ENCODE peak calls at places on chromosomes 2 and 18, in six cellular contexts. One of them, this sample, is unnamed.
A peak's percentile ranks its signal among the peaks of the same experiment; 100 is the strongest.

GRCh38 chr2:230974096-230974913 is 21.6 kb upstream of the SPATA3 start:
- DNase-seq in fibroblast of the aortic adventitia: no peak
- DNase-seq in AG09309: peak; percentile 40
- DNase-seq in epithelial cell of esophagus: peak; percentile 43
- DNase-seq in CD4-positive, alpha-beta T cell: peak; percentile 54
- DNase-seq in left ventricle myocardium inferior: no peak
- DNase-seq in this sample: peak; percentile 28

GRCh38 chr2:223884399-223884798 is 47.0 kb upstream of the AP1S3 start:
- DNase-seq in fibroblast of the aortic adventitia: peak; percentile 42
- DNase-seq in AG09309: no peak
- DNase-seq in epithelial cell of esophagus: no peak
- DNase-seq in CD4-positive, alpha-beta T cell: no peak
- DNase-seq in left ventricle myocardium inferior: no peak
- DNase-seq in this sample: no peak

GRCh38 chr18:6509417-6510198 is 94.9 kb upstream of the L3MBTL4 start:
- DNase-seq in fibroblast of the aortic adventitia: no peak
- DNase-seq in AG09309: no peak
- DNase-seq in epithelial cell of esophagus: no peak
- DNase-seq in CD4-positive, alpha-beta T cell: no peak
- DNase-seq in left ventricle myocardium inferior: no peak
- DNase-seq in this sample: no peak

GRCh38 chr2:188068093-188068492 is 223.6 kb upstream of the GULP1 start:
- DNase-seq in fibroblast of the aortic adventitia: no peak
- DNase-seq in AG09309: no peak
- DNase-seq in epithelial cell of esophagus: peak; percentile 34
- DNase-seq in CD4-positive, alpha-beta T cell: no peak
- DNase-seq in left ventricle myocardium inferior: no peak
- DNase-seq in this sample: no peak

GRCh38 chr2:198782734-198783133 is 675.0 kb downstream of the SATB2 start:
- DNase-seq in fibroblast of the aortic adventitia: no peak
- DNase-seq in AG09309: no peak
- DNase-seq in epithelial cell of esophagus: no peak
- DNase-seq in CD4-positive, alpha-beta T cell: no peak
- DNase-seq in left ventricle myocardium inferior: no peak
- DNase-seq in this sample: no peak

GRCh38 chr18:31892936-31893335 is 50.0 kb downstream of the TRAPPC8 start:
- DNase-seq in fibroblast of the aortic adventitia: no peak
- DNase-seq in AG09309: no peak
- DNase-seq in epithelial cell of esophagus: no peak
- DNase-seq in CD4-positive, alpha-beta T cell: no peak
- DNase-seq in left ventricle myocardium inferior: no peak
- DNase-seq in this sample: no peak

GRCh38 chr2:11684894-11685460 is 15.0 kb upstream of the NTSR2 start:
- DNase-seq in fibroblast of the aortic adventitia: no peak
- DNase-seq in AG09309: no peak
- DNase-seq in epithelial cell of esophagus: no peak
- DNase-seq in CD4-positive, alpha-beta T cell: no peak
- DNase-seq in left ventricle myocardium inferior: no peak
- DNase-seq in this sample: no peak

GRCh38 chr2:240213226-240213475 is 72.7 kb upstream of the OTOS start:
- DNase-seq in fibroblast of the aortic adventitia: no peak
- DNase-seq in AG09309: no peak
- DNase-seq in epithelial cell of esophagus: no peak
- DNase-seq in CD4-positive, alpha-beta T cell: no peak
- DNase-seq in left ventricle myocardium inferior: no peak
- DNase-seq in this sample: no peak

GRCh38 chr18:68557183-68557582 is 157.7 kb downstream of the TMX3 start:
- DNase-seq in fibroblast of the aortic adventitia: no peak
- DNase-seq in AG09309: no peak
- DNase-seq in epithelial cell of esophagus: no peak
- DNase-seq in CD4-positive, alpha-beta T cell: no peak
- DNase-seq in left ventricle myocardium inferior: no peak
- DNase-seq in this sample: no peak

GRCh38 chr2:145038041-145038525 is 518.2 kb upstream of the ZEB2 start:
- DNase-seq in fibroblast of the aortic adventitia: no peak
- DNase-seq in AG09309: no peak
- DNase-seq in epithelial cell of esophagus: no peak
- DNase-seq in CD4-positive, alpha-beta T cell: no peak
- DNase-seq in left ventricle myocardium inferior: no peak
- DNase-seq in this sample: peak; percentile 22

GRCh38 chr18:69400976-69401474 is 337 bp downstream of the DOK6 start:
- DNase-seq in fibroblast of the aortic adventitia: peak; percentile 21
- DNase-seq in AG09309: no peak
- DNase-seq in epithelial cell of esophagus: peak; percentile 10
- DNase-seq in CD4-positive, alpha-beta T cell: no peak
- DNase-seq in left ventricle myocardium inferior: peak; percentile 17
- DNase-seq in this sample: no peak

GRCh38 chr2:241263061-241263460 is 52.4 kb downstream of the HDLBP start:
- DNase-seq in fibroblast of the aortic adventitia: no peak
- DNase-seq in AG09309: no peak
- DNase-seq in epithelial cell of esophagus: no peak
- DNase-seq in CD4-positive, alpha-beta T cell: no peak
- DNase-seq in left ventricle myocardium inferior: no peak
- DNase-seq in this sample: no peak

GRCh38 chr2:26685943-26686839 is 6.3 kb upstream of the KCNK3 start:
- DNase-seq in fibroblast of the aortic adventitia: no peak
- DNase-seq in AG09309: no peak
- DNase-seq in epithelial cell of esophagus: no peak
- DNase-seq in CD4-positive, alpha-beta T cell: no peak
- DNase-seq in left ventricle myocardium inferior: no peak
- DNase-seq in this sample: no peak

GRCh38 chr2:8684885-8685696 is 3.2 kb downstream of the ID2 start:
- DNase-seq in fibroblast of the aortic adventitia: peak; percentile 68
- DNase-seq in AG09309: no peak
- DNase-seq in epithelial cell of esophagus: peak; percentile 5
- DNase-seq in CD4-positive, alpha-beta T cell: peak; percentile 29
- DNase-seq in left ventricle myocardium inferior: peak; percentile 48
- DNase-seq in this sample: peak; percentile 73

GRCh38 chr18:31101148-31102019 is 837 bp downstream of the DSC2 start:
- DNase-seq in fibroblast of the aortic adventitia: no peak
- DNase-seq in AG09309: no peak
- DNase-seq in epithelial cell of esophagus: peak; percentile 42
- DNase-seq in CD4-positive, alpha-beta T cell: no peak
- DNase-seq in left ventricle myocardium inferior: peak; percentile 84
- DNase-seq in this sample: peak; percentile 73

GRCh38 chr2:36965751-36966369 is 476 bp downstream of the STRN start:
- DNase-seq in fibroblast of the aortic adventitia: peak; percentile 8
- DNase-seq in AG09309: no peak
- DNase-seq in epithelial cell of esophagus: peak; percentile 32
- DNase-seq in CD4-positive, alpha-beta T cell: no peak
- DNase-seq in left ventricle myocardium inferior: peak; percentile 59
- DNase-seq in this sample: peak; percentile 39

GRCh38 chr2:52976132-52976949 is 791.3 kb upstream of the CHAC2 start:
- DNase-seq in fibroblast of the aortic adventitia: peak; percentile 38
- DNase-seq in AG09309: no peak
- DNase-seq in epithelial cell of esophagus: peak; percentile 45
- DNase-seq in CD4-positive, alpha-beta T cell: no peak
- DNase-seq in left ventricle myocardium inferior: no peak
- DNase-seq in this sample: peak; percentile 55

DNA sequence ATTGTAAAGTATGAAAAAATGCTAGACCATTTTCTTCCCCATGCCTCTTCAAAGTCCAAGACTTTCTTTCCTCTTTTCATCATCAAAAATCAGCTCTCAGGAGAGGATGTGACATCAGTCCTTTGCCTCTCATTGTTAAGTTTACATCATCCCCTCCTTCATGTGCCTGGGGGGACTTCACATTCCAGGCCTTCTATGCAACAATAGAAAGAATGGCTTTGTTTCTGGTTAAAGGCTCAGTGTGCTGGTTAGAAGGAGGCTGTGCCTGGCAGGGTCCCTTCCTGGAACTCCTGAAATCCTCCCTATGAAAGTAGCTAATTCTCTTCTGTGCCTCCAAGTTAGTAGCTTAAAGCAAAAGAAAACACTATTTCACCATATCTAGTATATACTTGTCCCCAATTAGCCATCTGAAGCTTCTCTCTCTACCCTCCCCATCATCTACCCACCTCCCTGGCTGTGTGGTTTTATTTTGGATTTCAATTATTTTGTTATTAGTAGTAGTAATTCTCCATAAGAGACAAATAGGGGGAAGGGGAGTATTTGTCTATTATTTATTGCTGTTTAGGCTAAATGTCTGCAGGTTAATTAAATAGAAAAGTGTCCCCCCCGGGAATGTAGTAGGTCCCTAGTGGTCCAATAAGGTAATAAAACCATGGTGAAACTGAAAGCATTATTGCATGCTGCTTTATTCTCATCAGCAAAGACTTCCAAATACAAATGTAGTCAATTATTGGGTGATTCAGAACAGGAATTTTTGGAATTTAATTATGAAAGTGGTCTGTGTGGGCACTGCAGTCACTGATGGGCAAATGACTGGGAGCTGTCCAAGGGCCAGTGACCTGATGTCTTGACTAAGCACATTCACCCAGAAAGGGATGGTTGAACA is 69.0 kb downstream of the CPO start:
- DNase-seq in fibroblast of the aortic adventitia: peak; percentile 49
- DNase-seq in AG09309: no peak
- DNase-seq in epithelial cell of esophagus: peak; percentile 67
- DNase-seq in CD4-positive, alpha-beta T cell: no peak
- DNase-seq in left ventricle myocardium inferior: no peak
- DNase-seq in this sample: no peak
- TF ChIP-seq CTCF in fibroblast of the aortic adventitia: peak; percentile 34
- TF ChIP-seq CTCF in AG09309: peak; percentile 37
- TF ChIP-seq CTCF in epithelial cell of esophagus: no peak
- TF ChIP-seq CTCF in CD4-positive, alpha-beta T cell: no peak
- TF ChIP-seq CTCF in left ventricle myocardium inferior: peak; percentile 24
- TF ChIP-seq CTCF in this sample: peak; percentile 19

GRCh38 chr18:11529081-11529480 is 80.3 kb upstream of the SLC35G4 start:
- DNase-seq in fibroblast of the aortic adventitia: no peak
- DNase-seq in AG09309: no peak
- DNase-seq in epithelial cell of esophagus: no peak
- DNase-seq in CD4-positive, alpha-beta T cell: no peak
- DNase-seq in left ventricle myocardium inferior: no peak
- DNase-seq in this sample: no peak

GRCh38 chr18:11533942-11534496 is 75.4 kb upstream of the SLC35G4 start:
- DNase-seq in fibroblast of the aortic adventitia: no peak
- DNase-seq in AG09309: no peak
- DNase-seq in epithelial cell of esophagus: no peak
- DNase-seq in CD4-positive, alpha-beta T cell: no peak
- DNase-seq in left ventricle myocardium inferior: no peak
- DNase-seq in this sample: no peak

GRCh38 chr18:11532758-11533512 is 76.5 kb upstream of the SLC35G4 start:
- DNase-seq in fibroblast of the aortic adventitia: no peak
- DNase-seq in AG09309: no peak
- DNase-seq in epithelial cell of esophagus: no peak
- DNase-seq in CD4-positive, alpha-beta T cell: no peak
- DNase-seq in left ventricle myocardium inferior: no peak
- DNase-seq in this sample: no peak

GRCh38 chr18:11533513-11533890 is 75.9 kb upstream of the SLC35G4 start:
- DNase-seq in fibroblast of the aortic adventitia: no peak
- DNase-seq in AG09309: no peak
- DNase-seq in epithelial cell of esophagus: no peak
- DNase-seq in CD4-positive, alpha-beta T cell: no peak
- DNase-seq in left ventricle myocardium inferior: no peak
- DNase-seq in this sample: no peak
- TF ChIP-seq CTCF in fibroblast of the aortic adventitia: no peak
- TF ChIP-seq CTCF in AG09309: no peak
- TF ChIP-seq CTCF in epithelial cell of esophagus: no peak
- TF ChIP-seq CTCF in CD4-positive, alpha-beta T cell: no peak
- TF ChIP-seq CTCF in left ventricle myocardium inferior: no peak
- TF ChIP-seq CTCF in this sample: no peak

DNA sequence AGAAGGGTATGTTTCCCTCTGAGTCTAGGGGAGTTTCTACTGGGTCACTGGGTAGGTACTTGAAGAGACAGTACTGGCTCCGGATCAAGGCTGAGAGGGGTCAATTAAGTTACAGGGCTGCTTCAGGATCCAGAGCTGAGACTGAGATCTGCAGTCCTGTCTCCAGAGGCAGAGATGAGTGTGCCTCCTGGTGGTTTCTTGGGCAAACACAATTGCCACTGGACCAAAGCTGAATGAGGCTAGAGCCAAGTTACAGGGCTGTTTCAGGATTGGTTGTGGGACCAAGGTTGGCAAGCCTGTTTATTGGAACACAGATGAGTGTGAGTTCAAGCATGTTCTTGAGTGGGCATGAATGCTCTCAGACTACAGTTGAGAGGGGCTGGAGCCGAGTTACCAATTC is 157.9 kb downstream of the ADCYAP1 start:
- DNase-seq in fibroblast of the aortic adventitia: peak; percentile 21
- DNase-seq in AG09309: no peak
- DNase-seq in epithelial cell of esophagus: no peak
- DNase-seq in CD4-positive, alpha-beta T cell: no peak
- DNase-seq in left ventricle myocardium inferior: no peak
- DNase-seq in this sample: no peak
- TF ChIP-seq CTCF in fibroblast of the aortic adventitia: peak; percentile 21
- TF ChIP-seq CTCF in AG09309: no peak
- TF ChIP-seq CTCF in epithelial cell of esophagus: no peak
- TF ChIP-seq CTCF in CD4-positive, alpha-beta T cell: no peak
- TF ChIP-seq CTCF in left ventricle myocardium inferior: no peak
- TF ChIP-seq CTCF in this sample: no peak

GRCh38 chr2:120436885-120437603 is 91.1 kb downstream of the INHBB start:
- DNase-seq in fibroblast of the aortic adventitia: peak; percentile 18
- DNase-seq in AG09309: no peak
- DNase-seq in epithelial cell of esophagus: peak; percentile 47
- DNase-seq in CD4-positive, alpha-beta T cell: no peak
- DNase-seq in left ventricle myocardium inferior: no peak
- DNase-seq in this sample: peak; percentile 57
- TF ChIP-seq CTCF in fibroblast of the aortic adventitia: peak; percentile 22
- TF ChIP-seq CTCF in AG09309: peak; percentile 50
- TF ChIP-seq CTCF in epithelial cell of esophagus: peak; percentile 36
- TF ChIP-seq CTCF in CD4-positive, alpha-beta T cell: peak; percentile 16
- TF ChIP-seq CTCF in left ventricle myocardium inferior: peak; percentile 46
- TF ChIP-seq CTCF in this sample: peak; percentile 39

GRCh38 chr18:12422936-12423335 is 15.2 kb downstream of the PRELID3A start:
- DNase-seq in fibroblast of the aortic adventitia: no peak
- DNase-seq in AG09309: no peak
- DNase-seq in epithelial cell of esophagus: no peak
- DNase-seq in CD4-positive, alpha-beta T cell: no peak
- DNase-seq in left ventricle myocardium inferior: no peak
- DNase-seq in this sample: peak; percentile 57
- TF ChIP-seq CTCF in fibroblast of the aortic adventitia: no peak
- TF ChIP-seq CTCF in AG09309: no peak
- TF ChIP-seq CTCF in epithelial cell of esophagus: peak; percentile 19
- TF ChIP-seq CTCF in CD4-positive, alpha-beta T cell: no peak
- TF ChIP-seq CTCF in left ventricle myocardium inferior: no peak
- TF ChIP-seq CTCF in this sample: peak; percentile 19

GRCh38 chr18:10488022-10488421 is 33.6 kb downstream of the APCDD1 start:
- DNase-seq in fibroblast of the aortic adventitia: peak; percentile 11
- DNase-seq in AG09309: no peak
- DNase-seq in epithelial cell of esophagus: no peak
- DNase-seq in CD4-positive, alpha-beta T cell: no peak
- DNase-seq in left ventricle myocardium inferior: no peak
- DNase-seq in this sample: no peak

GRCh38 chr18:10485475-10485874 is 31.0 kb downstream of the APCDD1 start:
- DNase-seq in fibroblast of the aortic adventitia: no peak
- DNase-seq in AG09309: no peak
- DNase-seq in epithelial cell of esophagus: no peak
- DNase-seq in CD4-positive, alpha-beta T cell: no peak
- DNase-seq in left ventricle myocardium inferior: no peak
- DNase-seq in this sample: no peak

GRCh38 chr18:10487161-10487560 is 32.7 kb downstream of the APCDD1 start:
- DNase-seq in fibroblast of the aortic adventitia: no peak
- DNase-seq in AG09309: no peak
- DNase-seq in epithelial cell of esophagus: no peak
- DNase-seq in CD4-positive, alpha-beta T cell: no peak
- DNase-seq in left ventricle myocardium inferior: no peak
- DNase-seq in this sample: no peak

GRCh38 chr18:10495936-10496335 is 29.9 kb upstream of the NAPG start:
- DNase-seq in fibroblast of the aortic adventitia: no peak
- DNase-seq in AG09309: no peak
- DNase-seq in epithelial cell of esophagus: no peak
- DNase-seq in CD4-positive, alpha-beta T cell: no peak
- DNase-seq in left ventricle myocardium inferior: no peak
- DNase-seq in this sample: no peak

GRCh38 chr18:10490401-10491289 is 35.2 kb upstream of the NAPG start:
- DNase-seq in fibroblast of the aortic adventitia: no peak
- DNase-seq in AG09309: no peak
- DNase-seq in epithelial cell of esophagus: no peak
- DNase-seq in CD4-positive, alpha-beta T cell: peak; percentile 59
- DNase-seq in left ventricle myocardium inferior: no peak
- DNase-seq in this sample: peak; percentile 71
- TF ChIP-seq CTCF in fibroblast of the aortic adventitia: no peak
- TF ChIP-seq CTCF in AG09309: no peak
- TF ChIP-seq CTCF in epithelial cell of esophagus: no peak
- TF ChIP-seq CTCF in CD4-positive, alpha-beta T cell: peak; percentile 51
- TF ChIP-seq CTCF in left ventricle myocardium inferior: peak; percentile 41
- TF ChIP-seq CTCF in this sample: peak; percentile 46

This sample was measured in Calu3.